ENCODE peak calls at places on chromosome 12, in five cellular contexts. T, X, K, D and H are unnamed samples.

GRCh38 chr12:41224066-41224465 is 35.9 kb downstream of the PDZRN4 start:
- DNase-seq in T (no peak), X (no peak), K (no peak), D (no peak), H (no peak)

GRCh38 chr12:123614531-123614930 is 12.6 kb downstream of the DDX55 start:
- DNase-seq in T (no peak), X (no peak), K (no peak), D (no peak), H (no peak)

GRCh38 chr12:39620664-39621658 is 1.4 kb upstream of the ABCD2 start:
- DNase-seq in T (no peak), X (no peak), K (no peak), D (peak; percentile 64), H (no peak)

GRCh38 chr12:67327466-67327865 is 58.3 kb downstream of the CAND1 start:
- DNase-seq in T (no peak), X (no peak), K (no peak), D (no peak), H (no peak)

GRCh38 chr12:102953221-102953620 is 4.3 kb upstream of the ASCL1 start:
- DNase-seq in T (no peak), X (no peak), K (no peak), D (no peak), H (no peak)

GRCh38 chr12:30691122-30691879 is 4.4 kb downstream of the IPO8 start:
- DNase-seq in T (peak; percentile 34), X (no peak), K (peak; percentile 41), D (no peak), H (peak; percentile 39)

GRCh38 chr12:69442894-69443293 is 27.3 kb upstream of the FRS2 start:
- DNase-seq in T (no peak), X (no peak), K (no peak), D (no peak), H (no peak)

GRCh38 chr12:47520029-47520428 is 185.8 kb downstream of the RPAP3 start:
- DNase-seq in T (no peak), X (no peak), K (no peak), D (no peak), H (no peak)

GRCh38 chr12:128969480-128970055 is 116.3 kb downstream of the GLT1D1 start:
- DNase-seq in T (peak; percentile 78), X (peak; percentile 82), K (no peak), D (peak; percentile 20), H (peak; percentile 36)

GRCh38 chr12:18897816-18898215 is 159.9 kb downstream of the CAPZA3 start:
- DNase-seq in T (no peak), X (no peak), K (no peak), D (no peak), H (no peak)

GRCh38 chr12:28320353-28320752 is 130.1 kb downstream of the CCDC91 start:
- DNase-seq in T (no peak), X (no peak), K (peak; percentile 1), D (no peak), H (no peak)

GRCh38 chr12:117685115-117685926 is 283.5 kb downstream of the KSR2 start:
- DNase-seq in T (peak; percentile 84), X (peak; percentile 80), K (peak; percentile 42), D (no peak), H (peak; percentile 37)

GRCh38 chr12:132456944-132457495 is 32.9 kb upstream of the FBRSL1 start:
- DNase-seq in T (no peak), X (no peak), K (no peak), D (no peak), H (no peak)

GRCh38 chr12:67453181-67453580 is 184.0 kb downstream of the CAND1 start:
- DNase-seq in T (no peak), X (no peak), K (no peak), D (no peak), H (no peak)

GRCh38 chr12:101619868-101620761 is 25.3 kb downstream of the MYBPC1 start:
- DNase-seq in T (no peak), X (no peak), K (no peak), D (no peak), H (no peak)

GRCh38 chr12:125184213-125184952 is 119.1 kb downstream of the AACS start:
- DNase-seq in T (no peak), X (no peak), K (no peak), D (no peak), H (no peak)

GRCh38 chr12:32139064-32139421 is 32.4 kb downstream of the BICD1 start:
- DNase-seq in T (no peak), X (no peak), K (no peak), D (peak; percentile 92), H (no peak)

GRCh38 chr12:51847830-51848727 is at the start of gene FIGNL2:
- DNase-seq in T (peak; percentile 85), X (peak; percentile 74), K (no peak), D (no peak), H (peak; percentile 25)

GRCh38 chr12:45907955-45908354 is 82.4 kb downstream of the SCAF11 start:
- DNase-seq in T (no peak), X (no peak), K (no peak), D (peak; percentile 11), H (no peak)

GRCh38 chr12:75389706-75390105 is 1.2 kb upstream of the GLIPR1L2 start:
- DNase-seq in T (no peak), X (no peak), K (no peak), D (no peak), H (no peak)

GRCh38 chr12:106586803-106587684 is 4.2 kb downstream of the RFX4 start:
- DNase-seq in T (peak; percentile 49), X (peak; percentile 77), K (no peak), D (no peak), H (no peak)

GRCh38 chr12:13024151-13024946 is 19.8 kb upstream of the FAM234B start:
- DNase-seq in T (no peak), X (peak; percentile 2), K (peak; percentile 11), D (no peak), H (peak; percentile 35)

DNA sequence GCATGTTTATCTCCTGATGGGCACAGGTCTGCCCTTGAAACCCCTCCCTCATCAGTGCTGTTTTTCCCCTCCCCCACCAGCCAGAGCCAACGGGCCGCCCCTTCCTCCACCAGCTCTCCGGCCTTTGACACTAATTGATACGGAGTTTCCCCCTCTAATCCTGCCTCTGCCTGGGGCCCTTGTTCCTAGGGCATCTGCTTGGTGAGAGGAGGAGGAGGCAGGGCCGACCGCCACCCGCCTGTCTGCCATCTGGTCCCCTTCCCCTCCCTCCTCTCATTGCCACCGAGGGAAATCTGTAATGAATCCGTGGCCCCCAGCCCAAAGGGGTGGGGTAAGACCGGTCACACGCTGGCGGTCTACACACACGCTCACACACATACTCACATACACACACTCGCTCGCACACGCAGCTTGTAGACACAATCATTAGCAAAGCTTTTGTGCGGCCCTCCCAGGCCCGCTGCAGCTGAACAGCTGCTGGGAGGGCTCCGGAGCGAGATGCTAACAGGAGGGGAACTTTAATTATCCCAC is 27.4 kb downstream of the SRRM4 start:
- DNase-seq in T (peak; percentile 74), X (peak; percentile 52), K (no peak), D (no peak), H (no peak)
- TF ChIP-seq SIN3A in T (no peak), X (no peak), K (no peak), D (no peak), H (no peak)

DNA sequence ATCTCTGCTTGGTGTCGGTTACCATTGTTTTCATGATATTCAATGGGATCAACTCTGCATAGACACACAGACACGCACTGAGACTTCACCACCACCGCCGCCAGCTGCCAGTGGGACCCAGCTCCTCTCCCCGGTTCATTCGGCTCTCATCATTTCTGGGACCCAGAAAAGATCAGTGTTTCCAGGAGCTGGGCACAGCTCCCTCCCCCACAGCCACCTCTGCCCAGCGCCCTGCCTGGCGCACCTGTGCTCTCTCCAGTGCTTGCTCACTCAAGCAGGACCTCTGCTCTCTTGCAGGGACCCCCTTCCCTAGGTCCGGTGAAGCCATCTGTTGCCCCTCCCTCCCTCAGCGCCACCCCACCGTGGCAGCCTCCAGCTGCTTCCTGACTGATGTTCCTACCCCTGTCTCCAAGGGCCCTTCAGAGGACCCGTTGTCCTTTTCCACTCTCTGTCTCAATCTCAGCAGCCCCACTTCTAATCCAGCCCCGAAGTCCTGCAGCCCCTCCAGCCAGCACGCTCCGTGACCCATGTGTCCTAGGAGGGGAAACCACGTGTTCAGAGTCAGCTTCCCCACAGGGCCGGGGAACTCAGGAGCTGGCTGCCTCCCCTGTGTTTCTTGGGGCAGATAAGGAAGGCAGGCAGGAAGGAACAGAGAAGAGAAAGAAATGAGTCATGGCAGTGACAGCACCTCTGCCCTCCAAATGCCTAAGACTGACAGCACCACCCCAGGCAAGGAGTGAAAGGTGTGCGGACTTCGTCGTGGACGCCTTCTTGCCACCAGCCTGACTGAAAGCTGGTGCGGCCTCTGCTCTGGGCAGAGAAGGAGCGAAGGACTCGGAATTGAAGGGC is 167.2 kb upstream of the FKBP4 start:
- DNase-seq in T (no peak), X (no peak), K (no peak), D (no peak), H (no peak)
- TF ChIP-seq CHD2 in T (no peak), X (no peak), K (no peak), D (no peak), H (no peak)

GRCh38 chr12:104314242-104314614 is 10.7 kb downstream of the EID3 start:
- DNase-seq in T (no peak), X (no peak), K (no peak), D (no peak), H (no peak)

GRCh38 chr12:104315326-104316224 is 12.0 kb downstream of the EID3 start:
- DNase-seq in T (no peak), X (no peak), K (no peak), D (no peak), H (no peak)

GRCh38 chr12:104319028-104319427 is 15.5 kb downstream of the EID3 start:
- DNase-seq in T (no peak), X (no peak), K (no peak), D (no peak), H (no peak)

GRCh38 chr12:104317538-104318210 is 14.1 kb downstream of the EID3 start:
- DNase-seq in T (no peak), X (no peak), K (no peak), D (no peak), H (no peak)

GRCh38 chr12:104316936-104317335 is 13.4 kb downstream of the EID3 start:
- DNase-seq in T (no peak), X (no peak), K (no peak), D (no peak), H (no peak)
- H3K79me2 ChIP-seq in T (peaks cover 73% of the 10 kb centered on the region), X (no peaks in the 10 kb centered on the region), K (peaks cover 4% of the 10 kb centered on the region), D (no peaks in the 10 kb centered on the region), H (peaks cover 20% of the 10 kb centered on the region)

GRCh38 chr12:64665506-64665905 is 55.2 kb downstream of the RASSF3 start:
- DNase-seq in T (no peak), X (peak; percentile 62), K (no peak), D (peak; percentile 62), H (no peak)
- TF ChIP-seq SIN3A in T (no peak), X (no peak), K (no peak), D (no peak), H (no peak)

GRCh38 chr12:59972941-59973340 is 377.1 kb downstream of the SLC16A7 start:
- DNase-seq in T (no peak), X (no peak), K (peak; percentile 12), D (no peak), H (no peak)
- TF ChIP-seq CHD2 in T (no peak), X (no peak), K (no peak), D (no peak), H (no peak)

GRCh38 chr12:54162741-54163140 is 26.0 kb downstream of the SMUG1 start:
- DNase-seq in T (no peak), X (no peak), K (no peak), D (no peak), H (no peak)

GRCh38 chr12:54160807-54161480 is 27.8 kb downstream of the SMUG1 start:
- DNase-seq in T (no peak), X (no peak), K (no peak), D (no peak), H (no peak)

GRCh38 chr12:54160050-54160449 is 28.7 kb downstream of the SMUG1 start:
- DNase-seq in T (no peak), X (no peak), K (no peak), D (no peak), H (no peak)

GRCh38 chr12:54163147-54163546 is 25.6 kb downstream of the SMUG1 start:
- DNase-seq in T (no peak), X (no peak), K (no peak), D (no peak), H (no peak)

GRCh38 chr12:54161481-54162437 is 27.0 kb downstream of the SMUG1 start:
- DNase-seq in T (no peak), X (no peak), K (no peak), D (no peak), H (peak; percentile 66)
- H3K79me2 ChIP-seq in T (no peaks in the 10 kb centered on the region), X (no peaks in the 10 kb centered on the region), K (no peaks in the 10 kb centered on the region), D (no peaks in the 10 kb centered on the region), H (no peaks in the 10 kb centered on the region)